ENCODE peak calls at places on chromosomes 4 and X, in six cellular contexts. J, B, M, Q, A and X are unnamed samples.
A peak's percentile ranks its signal among the peaks of the same experiment; 100 is the strongest.

GRCh38 chrX:16807976-16808542 is 21.8 kb downstream of the TXLNG start:
- DNase-seq in J (no peak), B (peak; percentile 64), M (no peak), Q (peak; percentile 25), A (no peak), X (no peak)

GRCh38 chr4:88960576-88960975 is 96.4 kb downstream of the FAM13A start:
- DNase-seq in J (no peak), B (no peak), M (no peak), Q (no peak), A (no peak), X (peak; percentile 58)

GRCh38 chr4:7844247-7844991 is 95.2 kb downstream of the AFAP1 start:
- DNase-seq in J (peak; percentile 70), B (peak; percentile 70), M (no peak), Q (peak; percentile 66), A (peak; percentile 73), X (peak; percentile 92)

GRCh38 chr4:186946682-186947294 is 223.1 kb upstream of the FAT1 start:
- DNase-seq in J (peak; percentile 79), B (peak; percentile 78), M (no peak), Q (peak; percentile 32), A (peak; percentile 46), X (peak; percentile 73)

GRCh38 chr4:86482851-86483490 is 111.1 kb upstream of the PTPN13 start:
- DNase-seq in J (no peak), B (no peak), M (no peak), Q (no peak), A (peak; percentile 11), X (peak; percentile 95)

GRCh38 chr4:120509222-120509621 is 413.3 kb downstream of the PRDM5 start:
- DNase-seq in J (no peak), B (no peak), M (no peak), Q (no peak), A (no peak), X (peak; percentile 11)

GRCh38 chrX:94662665-94663064 is 988.7 kb downstream of the FAM133A start:
- DNase-seq in J (no peak), B (no peak), M (no peak), Q (no peak), A (no peak), X (no peak)

GRCh38 chr4:152115794-152116193 is 355.0 kb upstream of the GATB start:
- DNase-seq in J (no peak), B (no peak), M (no peak), Q (no peak), A (no peak), X (no peak)

GRCh38 chrX:154486052-154486395 is 391 bp downstream of the UBL4A start:
- DNase-seq in J (no peak), B (no peak), M (no peak), Q (peak; percentile 35), A (peak; percentile 56), X (peak; percentile 7)

GRCh38 chrX:101617211-101618191 is at the start of gene ARMCX6:
- DNase-seq in J (peak; percentile 40), B (peak; percentile 50), M (no peak), Q (peak; percentile 68), A (peak; percentile 87), X (peak; percentile 68)

GRCh38 chrX:70769659-70770232 is 138.8 kb downstream of the TEX11 start:
- DNase-seq in J (no peak), B (no peak), M (no peak), Q (no peak), A (peak; percentile 8), X (peak; percentile 4)

GRCh38 chrX:12505127-12505526 is 286.1 kb upstream of the PRPS2 start:
- DNase-seq in J (no peak), B (no peak), M (no peak), Q (no peak), A (no peak), X (no peak)

GRCh38 chr4:165382640-165383039 is 3.8 kb downstream of the CPE start:
- DNase-seq in J (no peak), B (no peak), M (no peak), Q (no peak), A (no peak), X (no peak)

GRCh38 chr4:7210818-7211217 is 18.5 kb downstream of the SORCS2 start:
- DNase-seq in J (no peak), B (no peak), M (no peak), Q (no peak), A (no peak), X (no peak)

GRCh38 chr4:140094701-140095420 is 59.1 kb downstream of the MAML3 start:
- DNase-seq in J (no peak), B (no peak), M (no peak), Q (no peak), A (peak; percentile 65), X (peak; percentile 57)

GRCh38 chr4:67873116-67873515 is 10.7 kb downstream of the TMPRSS11D start:
- DNase-seq in J (no peak), B (no peak), M (no peak), Q (no peak), A (no peak), X (no peak)

GRCh38 chrX:73913580-73913979 is 350.6 kb downstream of the CHIC1 start:
- DNase-seq in J (no peak), B (peak; percentile 3), M (no peak), Q (no peak), A (no peak), X (no peak)

GRCh38 chr4:59180161-59180560 is 2020.0 kb upstream of the ADGRL3 start:
- DNase-seq in J (no peak), B (no peak), M (no peak), Q (no peak), A (no peak), X (no peak)

GRCh38 chr4:127501103-127501502 is 131.7 kb upstream of the INTU start:
- DNase-seq in J (no peak), B (no peak), M (no peak), Q (no peak), A (no peak), X (no peak)

GRCh38 chrX:129654652-129655546 is at the start of gene APLN:
- DNase-seq in J (no peak), B (no peak), M (no peak), Q (peak; percentile 38), A (peak; percentile 80), X (peak; percentile 56)

GRCh38 chr4:174222266-174222872 is 61.1 kb downstream of the FBXO8 start:
- DNase-seq in J (peak; percentile 13), B (peak; percentile 16), M (no peak), Q (peak; percentile 16), A (no peak), X (peak; percentile 67)

GRCh38 chr4:115418997-115419396 is 305.6 kb upstream of the NDST4 start:
- DNase-seq in J (no peak), B (no peak), M (no peak), Q (no peak), A (no peak), X (peak; percentile 32)

GRCh38 chr4:153036931-153037330 is 100.8 kb downstream of the FHDC1 start:
- DNase-seq in J (no peak), B (no peak), M (no peak), Q (no peak), A (no peak), X (no peak)

GRCh38 chr4:48032721-48033120 is 16.1 kb downstream of the NIPAL1 start:
- DNase-seq in J (no peak), B (peak; percentile 14), M (no peak), Q (no peak), A (no peak), X (no peak)

GRCh38 chr4:1720163-1720983 is 750 bp downstream of the TMEM129 start:
- DNase-seq in J (no peak), B (no peak), M (no peak), Q (peak; percentile 59), A (peak; percentile 74), X (peak; percentile 54)

GRCh38 chr4:1722551-1723071 is 1.3 kb downstream of the TACC3 start:
- DNase-seq in J (no peak), B (no peak), M (no peak), Q (no peak), A (peak; percentile 36), X (no peak)

GRCh38 chr4:1723131-1723801 is 1.9 kb downstream of the TACC3 start:
- DNase-seq in J (no peak), B (no peak), M (no peak), Q (no peak), A (no peak), X (no peak)

GRCh38 chr4:1721003-1721665 is at the start of the genes TACC3 and TMEM129:
- DNase-seq in J (peak; percentile 96), B (peak; percentile 94), M (peak; percentile 77), Q (peak; percentile 97), A (peak; percentile 99), X (peak; percentile 98)

DNA sequence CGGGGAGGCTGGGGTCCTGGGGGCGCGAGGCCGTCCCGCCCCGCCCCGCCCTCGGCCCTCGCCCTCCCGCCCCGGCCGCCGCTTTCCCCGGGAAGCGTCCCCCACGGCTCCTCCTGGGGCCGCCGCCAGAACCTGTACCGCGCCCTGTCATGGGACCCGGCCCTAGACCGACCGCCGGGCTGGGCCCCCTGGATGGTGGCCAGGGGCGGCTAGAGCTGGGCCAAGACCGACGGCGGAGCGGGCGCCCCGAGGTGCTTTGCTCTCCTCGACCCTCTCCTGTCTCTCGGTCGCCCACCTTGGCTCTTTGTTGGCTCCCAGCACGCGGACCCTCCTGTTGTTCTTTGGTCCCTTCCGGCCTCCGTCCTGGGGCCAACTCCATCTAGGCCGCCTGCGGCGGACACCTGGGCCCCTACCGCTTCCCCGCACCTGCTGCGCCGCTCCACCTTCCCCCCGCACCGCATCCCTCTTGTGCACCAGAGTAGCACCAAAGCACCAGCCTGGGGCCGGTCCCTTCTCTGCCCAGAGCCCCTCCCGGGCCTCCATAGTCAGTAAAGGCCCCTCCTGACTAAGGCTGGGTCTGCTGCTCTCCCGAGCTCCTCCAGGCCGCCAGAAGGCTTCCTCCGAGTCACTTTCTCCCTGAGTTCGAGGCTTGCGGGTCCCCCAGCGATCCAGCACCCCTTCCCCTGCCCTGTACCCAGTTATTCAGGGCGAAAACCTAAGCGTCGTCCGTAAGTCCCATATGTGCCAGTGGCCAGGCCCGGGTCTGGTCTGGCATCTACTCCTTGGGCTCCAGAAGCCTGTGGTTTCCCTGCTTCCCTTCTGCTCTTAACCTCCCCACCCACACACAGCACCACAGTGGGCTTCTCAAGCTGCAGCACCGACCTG is 587 bp downstream of the TACC3 start:
- DNase-seq in J (no peak), B (no peak), M (no peak), Q (peak; percentile 74), A (peak; percentile 34), X (peak; percentile 32)
- TF ChIP-seq REST in J (no peak), B (no peak), M (no peak), Q (no peak), A (no peak), X (no peak)

GRCh38 chr4:2593003-2593402 is 56.6 kb downstream of the FAM193A start:
- DNase-seq in J (no peak), B (no peak), M (no peak), Q (no peak), A (no peak), X (peak; percentile 17)
- H4K20me1 ChIP-seq in J (no peaks in the 10 kb centered on the region), B (peaks cover 70% of the 10 kb centered on the region), M (peaks cover 6% of the 10 kb centered on the region), Q (peaks cover 69% of the 10 kb centered on the region), A (peaks cover 100% of the 10 kb centered on the region), X (peaks cover 54% of the 10 kb centered on the region)

DNA sequence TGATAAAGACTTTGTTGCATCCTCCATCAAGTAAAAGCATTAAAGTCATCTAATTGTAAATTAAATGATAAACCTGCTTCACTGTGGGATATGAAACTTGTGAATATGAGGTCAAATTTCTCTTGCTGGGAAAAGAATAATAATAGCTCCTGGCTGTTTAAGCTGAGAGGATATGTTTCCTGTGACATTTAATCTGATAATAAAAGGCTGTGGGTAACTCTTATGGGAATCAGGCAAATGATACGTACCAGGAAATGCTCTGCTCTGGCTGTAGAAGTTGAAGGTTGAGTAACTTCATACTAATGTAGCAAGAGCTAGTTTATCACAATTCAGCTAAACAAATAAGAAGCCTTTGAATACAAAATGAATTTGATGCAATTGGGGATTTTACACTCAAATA is 574.6 kb downstream of the RAPGEF2 start:
- DNase-seq in J (no peak), B (no peak), M (no peak), Q (no peak), A (peak; percentile 19), X (no peak)
- TF ChIP-seq REST in J (no peak), B (no peak), M (no peak), Q (no peak), A (no peak), X (no peak)

GRCh38 chr4:101337688-101338087 is 9.6 kb downstream of the PPP3CA start:
- DNase-seq in J (no peak), B (no peak), M (no peak), Q (no peak), A (no peak), X (no peak)
- H4K20me1 ChIP-seq in J (peaks cover 3% of the 10 kb centered on the region), B (no peaks in the 10 kb centered on the region), M (no peaks in the 10 kb centered on the region), Q (no peaks in the 10 kb centered on the region), A (peaks cover 29% of the 10 kb centered on the region), X (peaks cover 4% of the 10 kb centered on the region)